ENCODE peak calls at places on chromosomes 1 and 21, in five cellular contexts. One of them, this sample, is unnamed.

GRCh38 chr1:102083186-102083585 is 86.5 kb upstream of the OLFM3 start:
- DNase-seq in PC-3: no peak
- DNase-seq in WERI-Rb-1: no peak
- DNase-seq in astrocyte: no peak
- DNase-seq in pancreas: no peak
- DNase-seq in this sample: no peak

GRCh38 chr1:53553734-53554509 is 94.7 kb downstream of the DMRTB1 start:
- DNase-seq in PC-3: no peak
- DNase-seq in pancreas: peak
- DNase-seq in WERI-Rb-1: peak
- DNase-seq in astrocyte: no peak
- DNase-seq in this sample: no peak

GRCh38 chr1:59520194-59520593 is 223.3 kb downstream of the FGGY start:
- DNase-seq in pancreas: no peak
- DNase-seq in PC-3: no peak
- DNase-seq in WERI-Rb-1: no peak
- DNase-seq in astrocyte: peak
- DNase-seq in this sample: no peak

GRCh38 chr1:183039985-183040447 is 16.8 kb downstream of the LAMC1 start:
- DNase-seq in WERI-Rb-1: no peak
- DNase-seq in astrocyte: peak
- DNase-seq in PC-3: no peak
- DNase-seq in pancreas: no peak
- DNase-seq in this sample: no peak

GRCh38 chr1:77031101-77031662 is 163.9 kb downstream of the ST6GALNAC5 start:
- DNase-seq in WERI-Rb-1: no peak
- DNase-seq in astrocyte: peak
- DNase-seq in pancreas: no peak
- DNase-seq in PC-3: peak
- DNase-seq in this sample: no peak

GRCh38 chr1:91057784-91058183 is 35.9 kb upstream of the ZNF644 start:
- DNase-seq in WERI-Rb-1: no peak
- DNase-seq in astrocyte: no peak
- DNase-seq in pancreas: no peak
- DNase-seq in PC-3: no peak
- DNase-seq in this sample: no peak

GRCh38 chr1:217734973-217735372 is 103.8 kb downstream of the SPATA17 start:
- DNase-seq in astrocyte: no peak
- DNase-seq in PC-3: peak
- DNase-seq in WERI-Rb-1: no peak
- DNase-seq in pancreas: no peak
- DNase-seq in this sample: no peak

GRCh38 chr1:183163311-183163710 is 22.8 kb upstream of the LAMC2 start:
- DNase-seq in pancreas: no peak
- DNase-seq in WERI-Rb-1: no peak
- DNase-seq in PC-3: peak
- DNase-seq in astrocyte: peak
- DNase-seq in this sample: no peak

GRCh38 chr1:195604287-195604686 is 1004.0 kb downstream of the KCNT2 start:
- DNase-seq in PC-3: peak
- DNase-seq in WERI-Rb-1: no peak
- DNase-seq in astrocyte: peak
- DNase-seq in pancreas: no peak
- DNase-seq in this sample: no peak

GRCh38 chr1:23885222-23885621 is 17.1 kb upstream of the FUCA1 start:
- DNase-seq in pancreas: no peak
- DNase-seq in WERI-Rb-1: no peak
- DNase-seq in astrocyte: no peak
- DNase-seq in PC-3: no peak
- DNase-seq in this sample: no peak

GRCh38 chr1:21673277-21673780 is 4.2 kb upstream of the RAP1GAP start:
- DNase-seq in WERI-Rb-1: no peak
- DNase-seq in pancreas: no peak
- DNase-seq in PC-3: peak
- DNase-seq in astrocyte: peak
- DNase-seq in this sample: no peak

GRCh38 chr1:207904377-207904902 is 6.5 kb downstream of the CD34 start:
- DNase-seq in astrocyte: no peak
- DNase-seq in PC-3: no peak
- DNase-seq in pancreas: no peak
- DNase-seq in WERI-Rb-1: no peak
- DNase-seq in this sample: no peak

GRCh38 chr1:221576268-221576667 is 165.6 kb downstream of the DUSP10 start:
- DNase-seq in PC-3: peak
- DNase-seq in pancreas: no peak
- DNase-seq in WERI-Rb-1: no peak
- DNase-seq in astrocyte: peak
- DNase-seq in this sample: no peak

GRCh38 chr1:17239420-17239819 is 9.5 kb upstream of the PADI3 start:
- DNase-seq in pancreas: no peak
- DNase-seq in astrocyte: peak
- DNase-seq in WERI-Rb-1: peak
- DNase-seq in PC-3: peak
- DNase-seq in this sample: peak

GRCh38 chr1:211378844-211379243 is 52.2 kb downstream of the TRAF5 start:
- DNase-seq in astrocyte: peak
- DNase-seq in PC-3: peak
- DNase-seq in pancreas: no peak
- DNase-seq in WERI-Rb-1: no peak
- DNase-seq in this sample: no peak

GRCh38 chr1:170518965-170519364 is 13.0 kb upstream of the GORAB start:
- DNase-seq in astrocyte: no peak
- DNase-seq in PC-3: peak
- DNase-seq in WERI-Rb-1: no peak
- DNase-seq in pancreas: no peak
- DNase-seq in this sample: no peak

GRCh38 chr1:40386311-40386778 is 12.8 kb downstream of the SMAP2 start:
- DNase-seq in WERI-Rb-1: no peak
- DNase-seq in pancreas: no peak
- DNase-seq in astrocyte: no peak
- DNase-seq in PC-3: no peak
- DNase-seq in this sample: no peak

GRCh38 chr1:100073531-100073930 is 59.2 kb downstream of the SASS6 start:
- DNase-seq in astrocyte: peak
- DNase-seq in pancreas: no peak
- DNase-seq in PC-3: no peak
- DNase-seq in WERI-Rb-1: no peak
- DNase-seq in this sample: no peak

DNA sequence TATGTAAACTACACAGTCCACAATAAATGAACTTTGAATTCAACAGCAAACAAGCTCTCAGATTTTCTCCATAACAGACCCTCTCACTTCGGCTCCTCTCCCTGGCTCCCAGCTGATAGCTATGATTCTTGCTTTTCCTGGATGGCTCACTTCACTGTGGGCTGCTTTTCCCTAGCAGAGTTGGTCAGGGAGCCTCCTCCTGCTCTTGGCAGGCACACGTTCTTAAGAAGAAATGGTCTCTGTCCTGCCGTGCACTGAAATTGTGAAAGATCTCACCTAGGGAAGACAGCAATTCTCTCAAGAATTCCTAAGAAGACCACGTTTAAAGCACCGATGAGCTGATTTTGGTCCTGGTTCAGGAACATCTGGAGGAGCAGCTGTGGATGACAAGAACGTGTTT is 148.5 kb upstream of the KCNK2 start:
- DNase-seq in pancreas: no peak
- DNase-seq in PC-3: no peak
- DNase-seq in WERI-Rb-1: no peak
- DNase-seq in astrocyte: no peak
- DNase-seq in this sample: no peak
- H3K27ac ChIP-seq in pancreas: no peak
- H3K27ac ChIP-seq in PC-3: no peak
- H3K27ac ChIP-seq in WERI-Rb-1: no peak
- H3K27ac ChIP-seq in astrocyte: no peak
- H3K27ac ChIP-seq in this sample: no peak

DNA sequence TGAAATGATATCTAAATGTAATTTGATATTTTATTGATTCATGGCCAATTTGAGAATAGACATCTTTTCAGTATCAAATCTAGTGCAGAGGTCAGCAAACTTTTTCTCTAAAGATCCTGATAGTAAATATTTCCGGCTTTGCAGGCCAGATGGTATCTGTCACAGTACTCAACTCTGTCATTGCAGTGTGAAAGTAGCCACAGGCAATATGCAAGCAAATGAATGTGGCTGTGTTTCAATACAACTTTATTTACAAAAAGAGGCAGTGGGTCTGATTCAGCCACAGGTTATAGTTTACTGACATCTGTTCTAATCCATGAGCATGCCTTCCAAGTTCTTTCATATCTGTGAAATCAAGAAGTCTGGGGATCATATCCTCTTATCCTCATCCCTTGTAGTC is 221.2 kb downstream of the PRDM2 start:
- DNase-seq in pancreas: no peak
- DNase-seq in PC-3: peak
- DNase-seq in WERI-Rb-1: no peak
- DNase-seq in astrocyte: no peak
- DNase-seq in this sample: no peak
- H3K27ac ChIP-seq in pancreas: no peak
- H3K27ac ChIP-seq in PC-3: no peak
- H3K27ac ChIP-seq in WERI-Rb-1: no peak
- H3K27ac ChIP-seq in astrocyte: no peak
- H3K27ac ChIP-seq in this sample: no peak

GRCh38 chr1:227749225-227749624 is 14.0 kb downstream of the SNAP47 start:
- DNase-seq in astrocyte: no peak
- DNase-seq in pancreas: no peak
- DNase-seq in WERI-Rb-1: no peak
- DNase-seq in PC-3: no peak
- DNase-seq in this sample: no peak

GRCh38 chr1:227747382-227747781 is 12.1 kb downstream of the SNAP47 start:
- DNase-seq in pancreas: no peak
- DNase-seq in PC-3: no peak
- DNase-seq in WERI-Rb-1: no peak
- DNase-seq in astrocyte: no peak
- DNase-seq in this sample: no peak

GRCh38 chr1:227747948-227748495 is 12.8 kb downstream of the SNAP47 start:
- DNase-seq in PC-3: no peak
- DNase-seq in WERI-Rb-1: no peak
- DNase-seq in astrocyte: no peak
- DNase-seq in pancreas: no peak
- DNase-seq in this sample: no peak

GRCh38 chr1:227749916-227750710 is 14.9 kb downstream of the SNAP47 start:
- DNase-seq in pancreas: peak
- DNase-seq in PC-3: no peak
- DNase-seq in WERI-Rb-1: no peak
- DNase-seq in astrocyte: no peak
- DNase-seq in this sample: no peak

GRCh38 chr1:227748496-227749182 is 13.4 kb downstream of the SNAP47 start:
- DNase-seq in WERI-Rb-1: no peak
- DNase-seq in pancreas: no peak
- DNase-seq in astrocyte: no peak
- DNase-seq in PC-3: no peak
- DNase-seq in this sample: no peak
- H3K27ac ChIP-seq in WERI-Rb-1: no peak
- H3K27ac ChIP-seq in pancreas: no peak
- H3K27ac ChIP-seq in astrocyte: no peak
- H3K27ac ChIP-seq in PC-3: no peak
- H3K27ac ChIP-seq in this sample: no peak

GRCh38 chr21:46552274-46552673 is 52.6 kb downstream of the S100B start:
- DNase-seq in PC-3: no peak
- DNase-seq in WERI-Rb-1: no peak
- DNase-seq in astrocyte: no peak
- DNase-seq in pancreas: no peak
- DNase-seq in this sample: no peak
- H3K27ac ChIP-seq in PC-3: no peak
- H3K27ac ChIP-seq in WERI-Rb-1: peak
- H3K27ac ChIP-seq in astrocyte: no peak
- H3K27ac ChIP-seq in pancreas: no peak
- H3K27ac ChIP-seq in this sample: no peak

This sample was measured in endodermal cell.